ENCODE peak calls at places on chromosomes 7 and 10, in four cellular contexts. Y is prostate gland; L is Peyer's patch; U is CD4-positive, CD25-positive, alpha-beta regulatory T cell. D is an unnamed sample.

GRCh38 chr7:142303650-142304049 is 45.8 kb upstream of the PRSS58 start:
- DNase-seq in Y (no peak), L (no peak), U (no peak), D (peak; percentile 67)

GRCh38 chr10:130560573-130560972 is 424.4 kb downstream of the GLRX3 start:
- DNase-seq in Y (no peak), L (no peak), U (no peak), D (no peak)

GRCh38 chr10:33808475-33808874 is 474.0 kb upstream of the NRP1 start:
- DNase-seq in Y (no peak), L (no peak), U (no peak), D (no peak)

GRCh38 chr10:129993621-129994020 is 29.5 kb upstream of the EBF3 start:
- DNase-seq in Y (no peak), L (no peak), U (no peak), D (no peak)

GRCh38 chr10:76195990-76196389 is 764.6 kb downstream of the LRMDA start:
- DNase-seq in Y (peak; percentile 17), L (no peak), U (no peak), D (no peak)

GRCh38 chr7:70923086-70923845 is 208.7 kb upstream of the GALNT17 start:
- DNase-seq in Y (no peak), L (peak; percentile 33), U (no peak), D (no peak)

GRCh38 chr10:97058521-97058920 is 127.2 kb downstream of the SLIT1 start:
- DNase-seq in Y (peak; percentile 23), L (no peak), U (no peak), D (no peak)

GRCh38 chr7:158520825-158521224 is 66.8 kb downstream of the PTPRN2 start:
- DNase-seq in Y (no peak), L (no peak), U (no peak), D (no peak)

GRCh38 chr7:128904381-128905197 is 5.9 kb downstream of the KCP start:
- DNase-seq in Y (no peak), L (peak; percentile 61), U (no peak), D (peak; percentile 77)

GRCh38 chr10:34523017-34523767 is 291.9 kb downstream of the PARD3 start:
- DNase-seq in Y (no peak), L (no peak), U (no peak), D (peak; percentile 11)

GRCh38 chr10:114703377-114704125 is 45.5 kb upstream of the ABLIM1 start:
- DNase-seq in Y (no peak), L (no peak), U (no peak), D (peak; percentile 35)

GRCh38 chr10:3635697-3636096 is 149.3 kb downstream of the KLF6 start:
- DNase-seq in Y (peak; percentile 83), L (peak; percentile 64), U (no peak), D (no peak)

GRCh38 chr7:33261585-33261984 is 132.2 kb downstream of the BBS9 start:
- DNase-seq in Y (no peak), L (no peak), U (no peak), D (no peak)

GRCh38 chr7:42029405-42029804 is 207.6 kb downstream of the GLI3 start:
- DNase-seq in Y (no peak), L (no peak), U (no peak), D (no peak)

GRCh38 chr10:129727495-129727894 is 236.6 kb downstream of the EBF3 start:
- DNase-seq in Y (no peak), L (no peak), U (no peak), D (no peak)

GRCh38 chr10:42769653-42770052 is 12.9 kb upstream of the BMS1 start:
- DNase-seq in Y (no peak), L (no peak), U (no peak), D (no peak)
- H3K4me3 ChIP-seq in Y (no peak overlapping the region), L (peak overlapping the region; percentile 19), U (no peak overlapping the region), D (no peak overlapping the region)

GRCh38 chr7:155256081-155256760 is 41.5 kb upstream of the INSIG1 start:
- DNase-seq in Y (no peak), L (no peak), U (no peak), D (no peak)

GRCh38 chr7:155257482-155258232 is 40.0 kb upstream of the INSIG1 start:
- DNase-seq in Y (peak; percentile 56), L (peak; percentile 52), U (no peak), D (no peak)

GRCh38 chr7:155255660-155256059 is 42.0 kb upstream of the INSIG1 start:
- DNase-seq in Y (no peak), L (no peak), U (no peak), D (no peak)

GRCh38 chr7:155258233-155258575 is 39.5 kb upstream of the INSIG1 start:
- DNase-seq in Y (peak; percentile 27), L (no peak), U (no peak), D (no peak)

DNA sequence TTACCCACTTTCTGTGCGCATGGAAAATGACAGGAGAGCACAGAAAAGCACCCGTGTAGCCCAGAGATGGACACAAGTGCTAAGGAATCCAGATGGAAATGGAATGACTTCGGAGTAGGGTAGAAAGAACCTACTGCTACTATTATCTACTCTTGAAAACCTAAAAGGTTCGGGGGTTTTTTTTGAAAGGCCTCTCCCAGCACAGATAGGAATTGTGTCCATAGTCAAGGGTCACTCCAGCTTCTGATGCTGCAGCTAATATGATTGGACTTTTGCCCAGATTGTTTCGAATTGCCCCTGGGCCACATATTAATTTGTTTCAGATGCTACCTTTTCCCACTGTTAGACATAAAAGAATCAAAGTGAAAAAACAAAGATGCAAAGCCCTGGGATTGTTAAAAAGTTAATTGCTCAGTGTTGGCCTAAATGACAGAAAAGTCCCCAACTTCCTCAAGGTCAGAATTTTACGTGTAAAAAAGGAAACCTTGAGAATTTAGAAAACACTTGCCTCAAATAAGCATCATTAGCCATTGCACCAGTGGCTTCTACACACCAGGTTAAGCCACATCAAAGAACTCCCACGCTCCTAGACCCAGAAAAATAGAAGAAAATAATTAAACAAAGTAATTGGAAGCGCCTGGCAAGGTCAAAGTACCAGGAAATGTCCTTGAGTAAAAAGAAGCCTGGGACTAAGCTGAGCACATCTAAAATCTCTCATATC is 40.8 kb upstream of the INSIG1 start:
- DNase-seq in Y (no peak), L (no peak), U (no peak), D (no peak)
- H3K4me3 ChIP-seq in Y (no peak overlapping the region), L (no peak overlapping the region), U (no peak overlapping the region), D (no peak overlapping the region)

DNA sequence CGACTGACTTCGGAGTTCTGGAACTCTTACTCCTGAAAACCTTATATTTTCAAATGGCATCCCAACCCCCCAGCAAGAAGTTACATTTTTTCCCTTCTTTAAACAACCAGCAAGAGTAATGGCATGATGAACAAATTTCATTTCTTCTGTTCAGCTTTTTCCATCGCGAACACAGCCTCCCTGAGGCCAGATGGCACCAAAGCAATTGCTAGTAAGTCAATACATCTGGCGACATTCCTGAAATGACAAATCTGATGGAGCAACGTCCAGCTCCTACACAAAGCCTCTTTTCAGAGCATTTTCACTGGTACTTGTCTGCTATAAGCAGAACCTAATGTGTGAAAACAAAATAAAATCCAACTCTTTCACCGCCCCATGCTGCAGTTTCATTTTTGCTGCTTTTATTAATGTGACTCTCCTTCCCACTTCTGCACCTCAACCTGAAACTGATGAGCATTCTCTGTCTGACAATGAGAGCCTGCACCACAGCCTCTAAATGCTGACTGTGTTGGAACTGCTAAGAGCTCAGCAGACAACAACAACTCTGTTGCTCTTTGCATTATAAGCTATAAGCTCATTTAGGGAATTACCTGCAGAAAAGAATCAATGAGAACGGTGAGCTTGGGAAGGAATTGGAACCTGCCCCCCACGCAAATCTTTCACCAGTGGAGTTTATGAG is 229.8 kb downstream of the FGFR2 start:
- DNase-seq in Y (peak; percentile 10), L (no peak), U (no peak), D (no peak)
- H3K4me3 ChIP-seq in Y (no peak overlapping the region), L (no peak overlapping the region), U (no peak overlapping the region), D (no peak overlapping the region)

GRCh38 chr10:17647316-17647715 is 3.4 kb downstream of the STAM start:
- DNase-seq in Y (no peak), L (no peak), U (no peak), D (no peak)

GRCh38 chr10:17650416-17650815 is 6.5 kb downstream of the STAM start:
- DNase-seq in Y (no peak), L (no peak), U (no peak), D (no peak)

GRCh38 chr10:17649836-17650235 is 5.9 kb downstream of the STAM start:
- DNase-seq in Y (no peak), L (no peak), U (no peak), D (no peak)

GRCh38 chr10:17651891-17652290 is 7.9 kb downstream of the STAM start:
- DNase-seq in Y (no peak), L (no peak), U (no peak), D (no peak)

GRCh38 chr10:17649052-17649451 is 5.1 kb downstream of the STAM start:
- DNase-seq in Y (no peak), L (no peak), U (no peak), D (no peak)
- H3K4me3 ChIP-seq in Y (no peak overlapping the region), L (no peak overlapping the region), U (peak overlapping the region; percentile 100), D (no peak overlapping the region)

GRCh38 chr10:15562578-15562977 is 157.1 kb downstream of the ITGA8 start:
- DNase-seq in Y (no peak), L (no peak), U (no peak), D (no peak)
- H3K4me3 ChIP-seq in Y (no peak overlapping the region), L (no peak overlapping the region), U (no peak overlapping the region), D (no peak overlapping the region)

D was measured in Jurkat, Clone E6-1.